ENCODE peak calls at places on chromosomes 3 and 15, in eight cellular contexts. D is PC-3; U is CD4-positive, alpha-beta T cell; N is IMR-90; P is suprapubic skin; E is WTC11; V is GM13977; C is endothelial cell. L is an unnamed sample.

GRCh38 chr15:74141591-74141990 is 11.2 kb downstream of the ISLR2 start:
- DNase-seq in D (peak; percentile 27), P (no peak), V (no peak), U (no peak), E (no peak), C (no peak), N (no peak), L (no peak)

GRCh38 chr15:52331490-52332240 is 36.1 kb upstream of the MYO5C start:
- DNase-seq in N (peak; percentile 54), C (peak; percentile 11), D (peak; percentile 92), V (peak; percentile 66), P (no peak), E (no peak), U (peak; percentile 28), L (peak; percentile 39)

GRCh38 chr15:63348392-63348791 is 33.3 kb downstream of the CA12 start:
- DNase-seq in E (no peak), D (peak; percentile 85), U (no peak), V (no peak), C (no peak), N (peak; percentile 63), P (no peak), L (peak; percentile 79)

GRCh38 chr15:90895571-90896117 is 7.5 kb upstream of the MAN2A2 start:
- DNase-seq in P (no peak), V (no peak), C (no peak), U (no peak), N (no peak), D (no peak), E (no peak), L (no peak)

GRCh38 chr15:66246937-66247336 is 6.6 kb downstream of the MEGF11 start:
- DNase-seq in V (no peak), E (no peak), D (no peak), N (no peak), C (no peak), P (no peak), U (no peak), L (no peak)

GRCh38 chr15:40354408-40355171 is 3.4 kb upstream of the DISP2 start:
- DNase-seq in U (no peak), P (no peak), E (peak; percentile 61), V (peak; percentile 38), C (peak; percentile 52), N (peak; percentile 39), D (peak; percentile 39), L (no peak)

GRCh38 chr3:186320862-186321568 is 41.0 kb downstream of the DGKG start:
- DNase-seq in V (no peak), P (no peak), U (no peak), N (peak; percentile 13), E (no peak), C (no peak), D (peak; percentile 33), L (no peak)

GRCh38 chr15:62099171-62099601 is 32.4 kb downstream of the C2CD4A start:
- DNase-seq in C (no peak), U (no peak), E (no peak), V (no peak), D (peak; percentile 74), P (no peak), N (peak; percentile 51), L (no peak)

GRCh38 chr15:89196994-89197393 is 24.4 kb downstream of the RLBP1 start:
- DNase-seq in U (no peak), V (no peak), C (no peak), P (no peak), D (peak; percentile 44), N (no peak), E (no peak), L (peak; percentile 84)

GRCh38 chr15:90957105-90957790 is 2.6 kb downstream of the RCCD1 start:
- DNase-seq in U (no peak), V (no peak), D (peak; percentile 24), N (peak; percentile 39), C (peak; percentile 41), P (no peak), E (peak; percentile 61), L (peak; percentile 49)

GRCh38 chr15:65086680-65087111 is 10.2 kb downstream of the KBTBD13 start:
- DNase-seq in E (no peak), C (no peak), V (no peak), D (no peak), U (no peak), P (no peak), N (no peak), L (no peak)

GRCh38 chr3:174937488-174937887 is 78.4 kb downstream of the NAALADL2 start:
- DNase-seq in P (no peak), U (no peak), N (peak; percentile 85), D (peak; percentile 85), C (no peak), E (no peak), V (no peak), L (no peak)

GRCh38 chr15:99437315-99438221 is 128.2 kb upstream of the MEF2A start:
- DNase-seq in P (peak; percentile 73), D (no peak), U (no peak), E (no peak), C (no peak), V (no peak), N (no peak), L (no peak)
- TF ChIP-seq CTCF in P (no peak), D (no peak), U (no peak), E (no peak), C (no peak), V (no peak), N (no peak), L (no peak)

GRCh38 chr3:19046440-19046839 is 101.9 kb upstream of the KCNH8 start:
- DNase-seq in P (no peak), U (no peak), E (no peak), D (peak; percentile 24), N (no peak), V (no peak), C (no peak), L (no peak)
- TF ChIP-seq CTCF in P (no peak), U (no peak), E (no peak), D (peak; percentile 58), N (no peak), V (peak; percentile 17), C (no peak), L (no peak)

GRCh38 chr3:61778095-61778494 is 216.7 kb downstream of the PTPRG start:
- DNase-seq in C (no peak), V (no peak), D (no peak), N (no peak), U (no peak), P (no peak), E (no peak), L (no peak)
- TF ChIP-seq CTCF in C (no peak), V (no peak), D (no peak), N (no peak), U (no peak), P (no peak), E (no peak), L (no peak)

DNA sequence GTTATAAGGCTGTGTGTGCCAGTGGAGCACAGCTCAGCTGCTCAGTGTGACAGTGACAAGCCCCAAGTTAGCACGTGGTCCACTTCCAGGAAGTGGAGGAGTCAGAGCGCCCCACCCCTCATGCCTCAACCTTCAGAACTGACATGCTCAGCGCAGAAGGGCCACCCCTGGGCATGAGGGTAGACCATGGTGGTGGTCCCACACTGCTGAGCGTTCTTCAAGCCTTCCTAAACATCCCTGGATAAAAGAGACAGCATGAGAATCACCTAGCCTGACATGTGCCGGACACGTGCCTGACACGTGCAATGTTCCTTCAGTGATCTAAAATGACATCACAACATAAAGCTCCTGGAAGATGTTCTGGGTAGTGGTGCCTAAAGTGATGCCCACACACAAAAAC is 16.8 kb downstream of the ATP10A start:
- DNase-seq in P (no peak), E (no peak), D (no peak), U (peak; percentile 51), N (no peak), C (no peak), V (no peak), L (no peak)
- TF ChIP-seq CTCF in P (no peak), E (no peak), D (no peak), U (no peak), N (no peak), C (no peak), V (no peak), L (no peak)

GRCh38 chr15:36430721-36431265 is 148.6 kb upstream of the CDIN1 start:
- DNase-seq in D (no peak), P (no peak), E (no peak), U (no peak), V (no peak), N (peak; percentile 34), C (no peak), L (no peak)
- TF ChIP-seq CTCF in D (no peak), P (no peak), E (no peak), U (no peak), V (no peak), N (no peak), C (no peak), L (no peak)